ENCODE peak calls at places on chromosomes 1 and 21, in seven cellular contexts. E is spleen, U is SK-N-SH, X is Panc1, J is HCT116, G is GM23338, B is sigmoid colon. C is an unnamed sample.

GRCh38 chr1:8568837-8569236 is 248.6 kb downstream of the RERE start:
- DNase-seq in E (no peak), U (no peak), X (no peak), J (no peak), G (no peak), B (no peak), C (no peak)

GRCh38 chr1:209291715-209292114 is 291.8 kb upstream of the CAMK1G start:
- DNase-seq in E (no peak), U (no peak), X (no peak), J (no peak), G (peak; percentile 8), B (no peak), C (no peak)

GRCh38 chr1:84436907-84437667 is 38.8 kb downstream of the DNASE2B start:
- DNase-seq in E (no peak), U (no peak), X (no peak), J (no peak), G (no peak), B (no peak), C (no peak)

GRCh38 chr1:228100822-228101613 is 2.1 kb downstream of the C1orf35 start:
- DNase-seq in E (peak; percentile 75), U (peak; percentile 11), X (no peak), J (no peak), G (no peak), B (peak; percentile 66), C (no peak)

GRCh38 chr1:218274551-218274950 is 10.5 kb upstream of the RRP15 start:
- DNase-seq in E (no peak), U (no peak), X (no peak), J (no peak), G (no peak), B (no peak), C (no peak)

GRCh38 chr1:4794020-4794780 is 139.8 kb downstream of the AJAP1 start:
- DNase-seq in E (no peak), U (peak; percentile 66), X (no peak), J (no peak), G (no peak), B (no peak), C (no peak)

GRCh38 chr1:112618114-112618720 is 724 bp downstream of the ST7L start:
- DNase-seq in E (no peak), U (peak; percentile 19), X (no peak), J (no peak), G (no peak), B (no peak), C (no peak)

GRCh38 chr21:44047996-44048560 is 36.0 kb downstream of the TRAPPC10 start:
- DNase-seq in E (no peak), U (no peak), X (no peak), J (no peak), G (no peak), B (no peak), C (no peak)

GRCh38 chr21:45591619-45592207 is 49.5 kb upstream of the SLC19A1 start:
- DNase-seq in E (peak; percentile 19), U (no peak), X (no peak), J (no peak), G (no peak), B (no peak), C (no peak)

GRCh38 chr1:113058861-113059441 is 14.0 kb upstream of the LRIG2 start:
- DNase-seq in E (peak; percentile 79), U (peak; percentile 79), X (no peak), J (no peak), G (no peak), B (no peak), C (no peak)

GRCh38 chr1:231357831-231358354 is 19.8 kb downstream of the SPRTN start:
- DNase-seq in E (no peak), U (peak; percentile 57), X (peak; percentile 57), J (peak; percentile 48), G (peak; percentile 75), B (peak; percentile 75), C (peak; percentile 62)

GRCh38 chr1:242129103-242129502 is 130.2 kb upstream of the MAP1LC3C start:
- DNase-seq in E (no peak), U (peak; percentile 18), X (no peak), J (peak; percentile 31), G (peak; percentile 74), B (no peak), C (no peak)

GRCh38 chr1:182147136-182147815 is 85.8 kb upstream of the ZNF648 start:
- DNase-seq in E (no peak), U (no peak), X (no peak), J (no peak), G (no peak), B (no peak), C (peak; percentile 91)

GRCh38 chr1:47898156-47898825 is 98.9 kb downstream of the TRABD2B start:
- DNase-seq in E (no peak), U (no peak), X (no peak), J (no peak), G (peak; percentile 55), B (no peak), C (no peak)

GRCh38 chr21:39314155-39315027 is 959 bp upstream of the BRWD1 start:
- DNase-seq in E (no peak), U (no peak), X (no peak), J (no peak), G (peak; percentile 75), B (peak; percentile 72), C (peak; percentile 48)

GRCh38 chr1:192849442-192849841 is 40.6 kb downstream of the RGS2 start:
- DNase-seq in E (no peak), U (no peak), X (no peak), J (no peak), G (no peak), B (no peak), C (no peak)

GRCh38 chr1:39949891-39950290 is 5.1 kb upstream of the MFSD2A start:
- DNase-seq in E (no peak), U (no peak), X (no peak), J (no peak), G (no peak), B (no peak), C (no peak)

GRCh38 chr1:47758341-47759237 is 238.6 kb downstream of the TRABD2B start:
- DNase-seq in E (peak; percentile 35), U (no peak), X (no peak), J (no peak), G (no peak), B (peak; percentile 41), C (no peak)

GRCh38 chr1:221328371-221328770 is 413.5 kb downstream of the DUSP10 start:
- DNase-seq in E (no peak), U (no peak), X (no peak), J (no peak), G (no peak), B (no peak), C (no peak)

GRCh38 chr1:244214009-244214967 is 163.2 kb downstream of the ZBTB18 start:
- DNase-seq in E (no peak), U (peak; percentile 55), X (no peak), J (peak; percentile 79), G (peak; percentile 75), B (peak; percentile 77), C (no peak)

GRCh38 chr1:223748405-223748772 is 36.0 kb downstream of the CAPN2 start:
- DNase-seq in E (no peak), U (no peak), X (no peak), J (no peak), G (no peak), B (no peak), C (no peak)

GRCh38 chr21:45768011-45768740 is 124.7 kb downstream of the PCBP3 start:
- DNase-seq in E (no peak), U (no peak), X (no peak), J (no peak), G (no peak), B (no peak), C (no peak)

GRCh38 chr21:44903054-44903685 is 17.5 kb downstream of the ITGB2 start:
- DNase-seq in E (peak; percentile 79), U (no peak), X (no peak), J (no peak), G (no peak), B (no peak), C (peak; percentile 24)

GRCh38 chr1:173038875-173039554 is 11.7 kb downstream of the TNFSF18 start:
- DNase-seq in E (no peak), U (no peak), X (no peak), J (no peak), G (no peak), B (no peak), C (peak; percentile 28)

GRCh38 chr1:226519741-226520598 is 28.6 kb upstream of the STUM start:
- DNase-seq in E (no peak), U (no peak), X (no peak), J (no peak), G (peak; percentile 45), B (no peak), C (no peak)

DNA sequence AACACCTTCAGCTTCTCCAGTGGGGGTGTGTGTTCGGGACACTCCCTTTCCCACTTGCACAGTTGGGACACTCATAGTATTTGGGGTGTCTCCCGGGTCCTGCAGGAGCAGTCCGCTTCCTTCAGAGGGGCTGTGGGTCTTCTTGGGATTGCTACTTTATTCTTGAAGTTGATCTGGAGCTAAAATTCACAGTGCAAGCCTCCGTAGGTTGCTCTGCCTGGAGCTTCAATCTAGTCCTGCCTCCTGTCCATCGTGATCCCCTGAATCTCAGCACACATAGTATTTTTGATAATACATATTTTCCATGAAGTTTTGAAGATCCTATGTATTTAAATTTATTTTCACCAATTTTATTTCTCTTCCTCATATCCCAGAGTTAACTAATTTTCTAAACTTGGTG is 902.1 kb downstream of the LTN1 start:
- DNase-seq in E (no peak), U (no peak), X (no peak), J (no peak), G (no peak), B (no peak), C (no peak)
- H3K4me3 ChIP-seq in E (no peak overlapping the region), U (no peak overlapping the region), X (no peak overlapping the region), J (no peak overlapping the region), G (no peak overlapping the region), B (no peak overlapping the region), C (no peak overlapping the region)

GRCh38 chr1:59278780-59279354 is 18.0 kb upstream of the FGGY start:
- DNase-seq in E (no peak), U (no peak), X (no peak), J (no peak), G (no peak), B (no peak), C (no peak)
- TF ChIP-seq POLR2AphosphoS5 in E (no peak), U (no peak), X (no peak), J (no peak), G (no peak), B (no peak), C (no peak)

DNA sequence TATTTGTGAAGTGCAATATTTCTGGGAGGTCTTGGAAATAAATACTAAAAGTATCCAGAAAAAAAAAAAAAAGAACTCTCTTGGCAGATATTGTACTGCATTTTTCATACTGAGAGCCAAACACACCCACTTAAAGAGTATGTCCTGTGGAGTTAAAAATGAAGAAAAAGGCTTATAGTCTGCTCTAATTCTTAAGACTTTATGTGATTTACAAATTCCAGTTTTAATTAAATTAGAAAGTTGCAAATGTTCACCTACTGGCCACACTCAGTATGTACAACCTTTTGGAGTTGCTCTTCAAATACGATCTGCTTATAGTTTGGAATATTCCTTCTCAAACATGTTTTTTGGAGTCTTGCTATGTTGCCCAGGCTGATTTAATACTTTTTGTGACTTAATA is 107.6 kb downstream of the LEPR start:
- DNase-seq in E (no peak), U (no peak), X (no peak), J (no peak), G (no peak), B (no peak), C (no peak)
- H3K4me3 ChIP-seq in E (no peak overlapping the region), U (peak overlapping the region; percentile 13), X (no peak overlapping the region), J (no peak overlapping the region), G (no peak overlapping the region), B (no peak overlapping the region), C (no peak overlapping the region)

GRCh38 chr1:203769505-203770343 is 4.7 kb downstream of the LAX1 start:
- DNase-seq in E (no peak), U (peak; percentile 64), X (no peak), J (no peak), G (no peak), B (peak; percentile 92), C (peak; percentile 98)
- TF ChIP-seq POLR2AphosphoS5 in E (no peak), U (no peak), X (no peak), J (no peak), G (no peak), B (peak; percentile 57), C (peak; percentile 98)